ENCODE peak calls at places on chromosomes 2 and 18, in five cellular contexts. One of them, this sample, is unnamed.

GRCh38 chr2:199704358-199705238 is 146.4 kb downstream of the FTCDNL1 start:
- DNase-seq in cardiac septum: no peak
- DNase-seq in activated gamma-delta T cell treated with Interleukin-2 at 50 U/mL for 16 hours: no peak
- DNase-seq in non-pigmented ciliary epithelial cell: no peak
- DNase-seq in GM12865: peak; percentile 45
- DNase-seq in this sample: no peak

GRCh38 chr2:216665240-216665639 is 30.1 kb downstream of the IGFBP5 start:
- DNase-seq in non-pigmented ciliary epithelial cell: no peak
- DNase-seq in GM12865: no peak
- DNase-seq in cardiac septum: no peak
- DNase-seq in activated gamma-delta T cell treated with Interleukin-2 at 50 U/mL for 16 hours: no peak
- DNase-seq in this sample: no peak

GRCh38 chr18:40911582-40912254 is 1043.3 kb upstream of the PIK3C3 start:
- DNase-seq in non-pigmented ciliary epithelial cell: peak; percentile 43
- DNase-seq in cardiac septum: no peak
- DNase-seq in activated gamma-delta T cell treated with Interleukin-2 at 50 U/mL for 16 hours: no peak
- DNase-seq in GM12865: no peak
- DNase-seq in this sample: no peak

GRCh38 chr2:36214682-36215081 is 140.9 kb upstream of the CRIM1 start:
- DNase-seq in GM12865: no peak
- DNase-seq in non-pigmented ciliary epithelial cell: no peak
- DNase-seq in activated gamma-delta T cell treated with Interleukin-2 at 50 U/mL for 16 hours: no peak
- DNase-seq in cardiac septum: no peak
- DNase-seq in this sample: no peak

GRCh38 chr2:71576541-71576940 is 123.2 kb downstream of the DYSF start:
- DNase-seq in non-pigmented ciliary epithelial cell: no peak
- DNase-seq in activated gamma-delta T cell treated with Interleukin-2 at 50 U/mL for 16 hours: no peak
- DNase-seq in cardiac septum: no peak
- DNase-seq in GM12865: no peak
- DNase-seq in this sample: no peak

GRCh38 chr2:97699765-97700444 is 13.5 kb upstream of the ZAP70 start:
- DNase-seq in cardiac septum: no peak
- DNase-seq in GM12865: peak; percentile 65
- DNase-seq in activated gamma-delta T cell treated with Interleukin-2 at 50 U/mL for 16 hours: peak; percentile 66
- DNase-seq in non-pigmented ciliary epithelial cell: peak; percentile 11
- DNase-seq in this sample: peak; percentile 77

GRCh38 chr18:72762505-72763122 is 105.2 kb downstream of the NETO1 start:
- DNase-seq in non-pigmented ciliary epithelial cell: peak; percentile 57
- DNase-seq in activated gamma-delta T cell treated with Interleukin-2 at 50 U/mL for 16 hours: no peak
- DNase-seq in cardiac septum: no peak
- DNase-seq in GM12865: peak; percentile 62
- DNase-seq in this sample: no peak

GRCh38 chr2:197307933-197308521 is 2.6 kb downstream of the ANKRD44 start:
- DNase-seq in GM12865: peak; percentile 82
- DNase-seq in cardiac septum: no peak
- DNase-seq in non-pigmented ciliary epithelial cell: no peak
- DNase-seq in activated gamma-delta T cell treated with Interleukin-2 at 50 U/mL for 16 hours: no peak
- DNase-seq in this sample: peak; percentile 57

GRCh38 chr18:48409591-48410094 is 460 bp upstream of the ZBTB7C start:
- DNase-seq in non-pigmented ciliary epithelial cell: no peak
- DNase-seq in cardiac septum: no peak
- DNase-seq in GM12865: no peak
- DNase-seq in activated gamma-delta T cell treated with Interleukin-2 at 50 U/mL for 16 hours: no peak
- DNase-seq in this sample: peak; percentile 16

GRCh38 chr2:194166818-194167217 is 1490.2 kb upstream of the SLC39A10 start:
- DNase-seq in cardiac septum: no peak
- DNase-seq in activated gamma-delta T cell treated with Interleukin-2 at 50 U/mL for 16 hours: no peak
- DNase-seq in GM12865: peak; percentile 37
- DNase-seq in non-pigmented ciliary epithelial cell: peak; percentile 4
- DNase-seq in this sample: no peak

GRCh38 chr2:166550923-166551322 is 56.9 kb upstream of the SCN7A start:
- DNase-seq in activated gamma-delta T cell treated with Interleukin-2 at 50 U/mL for 16 hours: no peak
- DNase-seq in cardiac septum: no peak
- DNase-seq in GM12865: no peak
- DNase-seq in non-pigmented ciliary epithelial cell: no peak
- DNase-seq in this sample: no peak

GRCh38 chr2:78768016-78768415 is 257.5 kb upstream of the REG3G start:
- DNase-seq in activated gamma-delta T cell treated with Interleukin-2 at 50 U/mL for 16 hours: no peak
- DNase-seq in non-pigmented ciliary epithelial cell: no peak
- DNase-seq in cardiac septum: no peak
- DNase-seq in GM12865: no peak
- DNase-seq in this sample: no peak